ENCODE peak calls at places on chromosomes 11 and 22, in four cellular contexts. One of them, this sample, is unnamed.

GRCh38 chr11:43738600-43739409 is 58.3 kb downstream of the HSD17B12 start:
- DNase-seq in psoas muscle: no peak
- DNase-seq in tibial nerve: no peak
- DNase-seq in mucosa of descending colon: no peak
- DNase-seq in this sample: peak; percentile 77

GRCh38 chr11:17642370-17642769 is 77.0 kb upstream of the MYOD1 start:
- DNase-seq in mucosa of descending colon: no peak
- DNase-seq in tibial nerve: no peak
- DNase-seq in psoas muscle: no peak
- DNase-seq in this sample: no peak

GRCh38 chr11:20011294-20011951 is 148.9 kb downstream of the DBX1 start:
- DNase-seq in psoas muscle: no peak
- DNase-seq in tibial nerve: no peak
- DNase-seq in mucosa of descending colon: no peak
- DNase-seq in this sample: no peak

GRCh38 chr11:2579315-2580060 is 120.3 kb downstream of the KCNQ1OT1 start:
- DNase-seq in psoas muscle: peak; percentile 9
- DNase-seq in tibial nerve: no peak
- DNase-seq in mucosa of descending colon: peak; percentile 45
- DNase-seq in this sample: no peak

GRCh38 chr11:95089620-95090542 is at the start of gene ENDOD1:
- DNase-seq in mucosa of descending colon: peak; percentile 92
- DNase-seq in psoas muscle: peak; percentile 86
- DNase-seq in tibial nerve: peak; percentile 63
- DNase-seq in this sample: no peak

GRCh38 chr11:2466869-2467694 is 22.3 kb downstream of the KCNQ1 start:
- DNase-seq in tibial nerve: no peak
- DNase-seq in psoas muscle: no peak
- DNase-seq in mucosa of descending colon: peak; percentile 63
- DNase-seq in this sample: no peak

GRCh38 chr22:43554259-43554636 is 142.4 kb downstream of the MPPED1 start:
- DNase-seq in psoas muscle: no peak
- DNase-seq in tibial nerve: no peak
- DNase-seq in mucosa of descending colon: no peak
- DNase-seq in this sample: no peak

GRCh38 chr11:24637520-24637919 is 140.7 kb downstream of the LUZP2 start:
- DNase-seq in mucosa of descending colon: no peak
- DNase-seq in tibial nerve: no peak
- DNase-seq in psoas muscle: no peak
- DNase-seq in this sample: no peak

GRCh38 chr22:31253949-31254348 is 38.3 kb downstream of the PIK3IP1 start:
- DNase-seq in tibial nerve: no peak
- DNase-seq in psoas muscle: peak; percentile 32
- DNase-seq in mucosa of descending colon: peak; percentile 69
- DNase-seq in this sample: no peak

GRCh38 chr11:16779436-16779835 is 41.0 kb downstream of the C11orf58 start:
- DNase-seq in psoas muscle: no peak
- DNase-seq in tibial nerve: no peak
- DNase-seq in mucosa of descending colon: peak; percentile 63
- DNase-seq in this sample: no peak

GRCh38 chr11:129300099-129300498 is 75.5 kb upstream of the BARX2 start:
- DNase-seq in psoas muscle: no peak
- DNase-seq in mucosa of descending colon: no peak
- DNase-seq in tibial nerve: no peak
- DNase-seq in this sample: no peak

GRCh38 chr11:60502221-60502775 is 9.7 kb downstream of the MS4A12 start:
- DNase-seq in tibial nerve: no peak
- DNase-seq in mucosa of descending colon: no peak
- DNase-seq in psoas muscle: no peak
- DNase-seq in this sample: no peak

GRCh38 chr11:35364101-35364780 is 55.1 kb downstream of the SLC1A2 start:
- DNase-seq in mucosa of descending colon: no peak
- DNase-seq in psoas muscle: peak; percentile 80
- DNase-seq in tibial nerve: peak; percentile 71
- DNase-seq in this sample: peak; percentile 86

GRCh38 chr22:30664798-30665197 is 2.9 kb downstream of the DUSP18 start:
- DNase-seq in tibial nerve: no peak
- DNase-seq in psoas muscle: no peak
- DNase-seq in mucosa of descending colon: no peak
- DNase-seq in this sample: no peak

GRCh38 chr11:15636520-15637065 is 521.9 kb downstream of the INSC start:
- DNase-seq in psoas muscle: no peak
- DNase-seq in tibial nerve: no peak
- DNase-seq in mucosa of descending colon: no peak
- DNase-seq in this sample: no peak

GRCh38 chr11:118606844-118607228 is 579 bp upstream of the PHLDB1 start:
- DNase-seq in mucosa of descending colon: no peak
- DNase-seq in tibial nerve: no peak
- DNase-seq in psoas muscle: no peak
- DNase-seq in this sample: no peak

GRCh38 chr11:128678017-128678416 is 15.9 kb upstream of the FLI1 start:
- DNase-seq in mucosa of descending colon: no peak
- DNase-seq in tibial nerve: no peak
- DNase-seq in psoas muscle: no peak
- DNase-seq in this sample: no peak

GRCh38 chr11:7677071-7677470 is 3.8 kb upstream of the CYB5R2 start:
- DNase-seq in tibial nerve: no peak
- DNase-seq in psoas muscle: no peak
- DNase-seq in mucosa of descending colon: no peak
- DNase-seq in this sample: no peak

GRCh38 chr22:32389685-32390084 is 22.4 kb downstream of the RTCB start:
- DNase-seq in tibial nerve: no peak
- DNase-seq in mucosa of descending colon: no peak
- DNase-seq in psoas muscle: no peak
- DNase-seq in this sample: no peak

DNA sequence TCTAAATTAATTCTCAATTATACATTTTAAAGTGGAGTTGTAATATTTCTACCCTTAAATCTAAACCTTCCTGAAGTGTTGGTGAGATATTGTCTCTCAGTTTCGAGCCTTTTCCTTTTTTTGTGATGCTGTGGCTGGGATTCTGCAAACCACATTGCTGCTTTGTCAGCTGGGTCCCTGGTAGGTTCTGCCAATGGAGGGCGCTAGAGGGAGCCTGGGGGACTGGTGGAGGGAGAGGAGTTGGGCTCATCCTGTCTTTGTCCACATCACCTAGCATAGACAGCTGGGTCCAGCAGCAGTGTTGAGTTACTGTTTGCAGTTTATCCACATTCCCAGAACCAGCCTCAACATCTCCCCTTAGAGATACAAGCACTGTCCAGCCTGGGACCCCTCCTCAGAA is 41.0 kb downstream of the TRAF6 start:
- DNase-seq in psoas muscle: no peak
- DNase-seq in mucosa of descending colon: no peak
- DNase-seq in tibial nerve: no peak
- DNase-seq in this sample: no peak
- TF ChIP-seq CTCF in psoas muscle: no peak
- TF ChIP-seq CTCF in mucosa of descending colon: no peak
- TF ChIP-seq CTCF in tibial nerve: no peak
- TF ChIP-seq CTCF in this sample: peak; percentile 35

GRCh38 chr11:71979094-71979493 is 19.6 kb upstream of the IL18BP start:
- DNase-seq in mucosa of descending colon: no peak
- DNase-seq in psoas muscle: no peak
- DNase-seq in tibial nerve: no peak
- DNase-seq in this sample: no peak

GRCh38 chr11:71977090-71977489 is 21.6 kb upstream of the IL18BP start:
- DNase-seq in mucosa of descending colon: no peak
- DNase-seq in psoas muscle: no peak
- DNase-seq in tibial nerve: no peak
- DNase-seq in this sample: no peak

GRCh38 chr11:71977743-71978418 is 20.8 kb upstream of the IL18BP start:
- DNase-seq in mucosa of descending colon: no peak
- DNase-seq in psoas muscle: no peak
- DNase-seq in tibial nerve: peak; percentile 85
- DNase-seq in this sample: peak; percentile 20

DNA sequence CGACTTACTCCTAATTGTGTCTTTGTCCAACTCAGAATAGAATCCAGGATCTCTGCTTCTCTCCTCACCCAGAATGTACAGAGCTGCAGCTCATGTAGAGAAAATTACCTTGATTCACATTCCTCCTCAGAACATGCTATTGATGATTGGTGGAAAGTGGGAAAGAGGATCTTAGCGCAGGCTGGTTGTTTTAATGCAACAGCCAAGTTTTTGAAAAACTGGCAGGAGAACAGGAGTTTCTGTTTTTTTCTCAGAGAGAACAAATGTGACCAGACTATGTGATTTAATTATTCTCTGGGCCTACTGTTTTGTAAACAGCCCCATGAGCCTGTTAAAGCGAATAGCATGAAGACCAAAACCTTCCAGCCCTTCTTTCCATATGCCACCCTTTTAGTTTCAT is 19.1 kb upstream of the IL18BP start:
- DNase-seq in tibial nerve: no peak
- DNase-seq in mucosa of descending colon: no peak
- DNase-seq in psoas muscle: no peak
- DNase-seq in this sample: no peak
- TF ChIP-seq CTCF in tibial nerve: no peak
- TF ChIP-seq CTCF in mucosa of descending colon: no peak
- TF ChIP-seq CTCF in psoas muscle: no peak
- TF ChIP-seq CTCF in this sample: no peak

GRCh38 chr22:46843691-46844297 is 81.3 kb downstream of the TBC1D22A start:
- DNase-seq in tibial nerve: no peak
- DNase-seq in mucosa of descending colon: no peak
- DNase-seq in psoas muscle: no peak
- DNase-seq in this sample: no peak

GRCh38 chr22:46842606-46843005 is 80.2 kb downstream of the TBC1D22A start:
- DNase-seq in tibial nerve: no peak
- DNase-seq in mucosa of descending colon: peak; percentile 19
- DNase-seq in psoas muscle: peak; percentile 44
- DNase-seq in this sample: no peak

GRCh38 chr22:46845281-46846153 is 83.1 kb downstream of the TBC1D22A start:
- DNase-seq in psoas muscle: no peak
- DNase-seq in tibial nerve: no peak
- DNase-seq in mucosa of descending colon: no peak
- DNase-seq in this sample: no peak

GRCh38 chr22:46844606-46845210 is 82.3 kb downstream of the TBC1D22A start:
- DNase-seq in psoas muscle: no peak
- DNase-seq in mucosa of descending colon: no peak
- DNase-seq in tibial nerve: no peak
- DNase-seq in this sample: no peak

GRCh38 chr22:46841528-46841927 is 79.1 kb downstream of the TBC1D22A start:
- DNase-seq in mucosa of descending colon: no peak
- DNase-seq in psoas muscle: no peak
- DNase-seq in tibial nerve: no peak
- DNase-seq in this sample: no peak
- TF ChIP-seq CTCF in mucosa of descending colon: no peak
- TF ChIP-seq CTCF in psoas muscle: no peak
- TF ChIP-seq CTCF in tibial nerve: no peak
- TF ChIP-seq CTCF in this sample: no peak

GRCh38 chr11:74672332-74672955 is 58.8 kb downstream of the CHRDL2 start:
- DNase-seq in tibial nerve: no peak
- DNase-seq in psoas muscle: no peak
- DNase-seq in mucosa of descending colon: no peak
- DNase-seq in this sample: no peak
- TF ChIP-seq CTCF in tibial nerve: no peak
- TF ChIP-seq CTCF in psoas muscle: no peak
- TF ChIP-seq CTCF in mucosa of descending colon: no peak
- TF ChIP-seq CTCF in this sample: peak; percentile 4

DNA sequence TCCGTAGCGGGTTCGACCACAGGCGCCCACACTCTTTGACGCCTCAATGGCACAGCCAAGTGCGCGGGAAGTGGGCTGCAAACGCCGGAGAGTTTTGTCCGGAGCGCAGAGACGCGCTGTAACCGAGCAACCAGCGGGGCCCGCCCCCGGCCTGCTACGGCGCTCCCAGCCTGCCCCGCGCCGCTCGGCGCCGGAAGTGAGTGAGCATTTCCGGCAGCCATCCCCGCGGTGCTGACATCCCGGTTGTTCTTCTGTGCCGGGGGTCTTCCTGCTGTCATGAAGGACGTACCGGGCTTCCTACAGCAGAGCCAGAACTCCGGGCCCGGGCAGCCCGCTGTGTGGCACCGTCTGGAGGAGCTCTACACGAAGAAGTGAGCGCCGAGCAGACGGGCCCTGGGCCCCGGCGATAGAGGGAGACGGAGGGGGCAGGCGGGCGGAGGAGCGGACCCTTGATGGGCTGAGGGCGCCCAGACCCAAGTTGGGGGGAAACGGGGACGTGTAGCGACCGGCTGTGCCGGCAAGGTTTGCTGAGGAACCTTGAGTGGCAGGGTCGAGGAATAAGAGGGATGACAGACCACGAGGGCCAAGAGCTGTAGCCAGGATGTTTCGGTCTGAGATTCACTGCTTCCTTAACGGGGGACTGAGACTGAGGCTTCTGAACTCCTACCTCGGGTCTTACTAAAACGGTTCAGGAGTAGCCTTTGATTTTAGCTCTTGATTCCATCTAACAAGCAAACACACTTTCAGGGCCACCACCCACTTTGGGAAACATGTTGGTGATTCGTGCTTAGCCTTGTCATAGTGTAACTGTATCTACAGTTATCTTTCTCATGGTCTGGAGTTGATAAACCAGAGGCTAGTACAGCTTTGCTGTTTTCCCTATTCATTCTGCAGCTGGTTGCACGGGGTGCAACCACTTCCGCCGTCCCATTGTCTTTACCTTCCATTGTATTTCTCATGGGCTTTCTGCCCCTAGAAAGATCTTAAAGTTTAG is at the start of gene PSMD13:
- DNase-seq in mucosa of descending colon: peak; percentile 94
- DNase-seq in psoas muscle: peak; percentile 88
- DNase-seq in tibial nerve: peak; percentile 70
- DNase-seq in this sample: peak; percentile 32
- TF ChIP-seq CTCF in mucosa of descending colon: no peak
- TF ChIP-seq CTCF in psoas muscle: no peak
- TF ChIP-seq CTCF in tibial nerve: no peak
- TF ChIP-seq CTCF in this sample: no peak

GRCh38 chr22:20021196-20022181 is 579 bp downstream of the TANGO2 start:
- DNase-seq in psoas muscle: peak; percentile 72
- DNase-seq in mucosa of descending colon: no peak
- DNase-seq in tibial nerve: peak; percentile 50
- DNase-seq in this sample: peak; percentile 25
- TF ChIP-seq CTCF in psoas muscle: no peak
- TF ChIP-seq CTCF in mucosa of descending colon: no peak
- TF ChIP-seq CTCF in tibial nerve: no peak
- TF ChIP-seq CTCF in this sample: no peak

GRCh38 chr11:102994101-102994500 is 38.6 kb upstream of the MMP13 start:
- DNase-seq in psoas muscle: no peak
- DNase-seq in tibial nerve: no peak
- DNase-seq in mucosa of descending colon: no peak
- DNase-seq in this sample: no peak
- TF ChIP-seq CTCF in psoas muscle: no peak
- TF ChIP-seq CTCF in tibial nerve: no peak
- TF ChIP-seq CTCF in mucosa of descending colon: no peak
- TF ChIP-seq CTCF in this sample: no peak